ENCODE peak calls at places on chromosomes 12 and 14, in seven cellular contexts. N is IMR-90, Z is heart left ventricle, E is left ventricle myocardium inferior, I is fibroblast of villous mesenchyme, O is K562, J is body of pancreas. V is an unnamed sample.
A peak's percentile ranks its signal among the peaks of the same experiment; 100 is the strongest.

GRCh38 chr14:91415794-91416743 is 1.6 kb downstream of the CCDC88C start:
- DNase-seq in O (no peak), E (no peak), I (no peak), J (peak; percentile 38), Z (no peak), N (no peak), V (no peak)

GRCh38 chr14:58947816-58948440 is 240.5 kb upstream of the DAAM1 start:
- DNase-seq in N (no peak), Z (no peak), I (peak; percentile 39), J (no peak), E (no peak), O (no peak), V (no peak)

GRCh38 chr14:51533160-51533559 is 118.5 kb upstream of the FRMD6 start:
- DNase-seq in E (no peak), N (peak; percentile 86), I (peak; percentile 43), J (no peak), O (no peak), Z (no peak), V (no peak)

GRCh38 chr12:69024413-69024812 is 91.4 kb upstream of the CPM start:
- DNase-seq in I (peak; percentile 39), Z (no peak), O (no peak), J (peak; percentile 86), E (no peak), N (no peak), V (no peak)

GRCh38 chr12:28104338-28104737 is 85.9 kb upstream of the CCDC91 start:
- DNase-seq in J (no peak), O (no peak), I (no peak), Z (no peak), N (no peak), E (no peak), V (no peak)

GRCh38 chr14:75648066-75648838 is 12.4 kb downstream of the ERG28 start:
- DNase-seq in N (peak; percentile 99), Z (peak; percentile 65), I (peak; percentile 89), E (peak; percentile 51), O (no peak), J (peak; percentile 87), V (peak; percentile 92)

GRCh38 chr12:51217133-51217967 is 512 bp downstream of the POU6F1 start:
- DNase-seq in I (peak; percentile 8), Z (peak; percentile 58), E (peak; percentile 62), N (no peak), J (peak; percentile 69), O (peak; percentile 95), V (no peak)

GRCh38 chr14:69259531-69260245 is at the start of gene GALNT16:
- DNase-seq in I (peak; percentile 19), O (peak; percentile 47), N (peak; percentile 12), Z (peak; percentile 73), E (peak; percentile 43), J (peak; percentile 21), V (no peak)

GRCh38 chr12:89370850-89371249 is 18.5 kb upstream of the DUSP6 start:
- DNase-seq in I (peak; percentile 72), E (no peak), O (no peak), Z (no peak), N (peak; percentile 82), J (no peak), V (no peak)

GRCh38 chr14:61320806-61321384 is 484 bp upstream of the PRKCH start:
- DNase-seq in J (no peak), Z (no peak), E (no peak), O (no peak), N (no peak), I (no peak), V (no peak)

GRCh38 chr14:65872536-65872935 is 460.0 kb downstream of the FUT8 start:
- DNase-seq in J (no peak), N (no peak), O (no peak), E (no peak), Z (no peak), I (peak; percentile 4), V (no peak)

GRCh38 chr12:18283776-18284175 is 22.5 kb downstream of the PIK3C2G start:
- DNase-seq in J (no peak), N (no peak), O (no peak), Z (no peak), I (no peak), E (no peak), V (no peak)

GRCh38 chr14:60488175-60488574 is 2.3 kb upstream of the C14orf39 start:
- DNase-seq in O (no peak), Z (no peak), I (no peak), N (no peak), J (no peak), E (no peak), V (no peak)

GRCh38 chr12:55743131-55743921 is 404 bp downstream of the GDF11 start:
- DNase-seq in Z (peak; percentile 61), N (peak; percentile 68), O (peak; percentile 87), I (peak; percentile 79), E (peak; percentile 45), J (peak; percentile 61), V (no peak)

GRCh38 chr12:50556273-50556672 is 51.5 kb downstream of the DIP2B start:
- DNase-seq in Z (no peak), O (no peak), I (no peak), J (no peak), N (no peak), E (no peak), V (no peak)

GRCh38 chr14:87217023-87217422 is 776.0 kb downstream of the GALC start:
- DNase-seq in E (no peak), Z (no peak), I (no peak), J (peak; percentile 37), N (no peak), O (no peak), V (no peak)

GRCh38 chr14:90168425-90169105 is 87.8 kb upstream of the PSMC1 start:
- DNase-seq in I (peak; percentile 6), Z (no peak), J (no peak), N (peak; percentile 69), E (no peak), O (no peak), V (no peak)

GRCh38 chr14:32809255-32809654 is 129.4 kb upstream of the NPAS3 start:
- DNase-seq in Z (no peak), E (no peak), O (no peak), N (no peak), J (no peak), I (no peak), V (no peak)

GRCh38 chr14:32816588-32816987 is 122.1 kb upstream of the NPAS3 start:
- DNase-seq in I (no peak), E (no peak), O (no peak), Z (no peak), J (no peak), N (no peak), V (no peak)

GRCh38 chr14:32808574-32809098 is 130.0 kb upstream of the NPAS3 start:
- DNase-seq in O (no peak), J (peak; percentile 54), I (peak; percentile 36), Z (no peak), E (no peak), N (no peak), V (peak; percentile 78)

GRCh38 chr14:32814721-32815120 is 124.0 kb upstream of the NPAS3 start:
- DNase-seq in E (no peak), N (no peak), J (no peak), Z (no peak), O (no peak), I (no peak), V (no peak)

GRCh38 chr14:32813401-32813800 is 125.3 kb upstream of the NPAS3 start:
- DNase-seq in I (no peak), J (no peak), O (no peak), E (no peak), N (no peak), Z (no peak), V (peak; percentile 77)
- TF ChIP-seq CTCF in I (no peak), J (no peak), O (no peak), E (no peak), N (no peak), Z (no peak), V (no peak)

GRCh38 chr14:22556021-22556989 is 32.7 kb downstream of the DAD1 start:
- DNase-seq in E (no peak), I (peak; percentile 89), Z (peak; percentile 40), N (peak; percentile 89), J (peak; percentile 61), O (peak; percentile 53), V (peak; percentile 62)
- H3K4me3 ChIP-seq in E (peak overlapping the region; percentile 49), I (no peak overlapping the region), Z (no peak overlapping the region), N (no peak overlapping the region), J (no peak overlapping the region), O (no peak overlapping the region), V (no peak overlapping the region)

DNA sequence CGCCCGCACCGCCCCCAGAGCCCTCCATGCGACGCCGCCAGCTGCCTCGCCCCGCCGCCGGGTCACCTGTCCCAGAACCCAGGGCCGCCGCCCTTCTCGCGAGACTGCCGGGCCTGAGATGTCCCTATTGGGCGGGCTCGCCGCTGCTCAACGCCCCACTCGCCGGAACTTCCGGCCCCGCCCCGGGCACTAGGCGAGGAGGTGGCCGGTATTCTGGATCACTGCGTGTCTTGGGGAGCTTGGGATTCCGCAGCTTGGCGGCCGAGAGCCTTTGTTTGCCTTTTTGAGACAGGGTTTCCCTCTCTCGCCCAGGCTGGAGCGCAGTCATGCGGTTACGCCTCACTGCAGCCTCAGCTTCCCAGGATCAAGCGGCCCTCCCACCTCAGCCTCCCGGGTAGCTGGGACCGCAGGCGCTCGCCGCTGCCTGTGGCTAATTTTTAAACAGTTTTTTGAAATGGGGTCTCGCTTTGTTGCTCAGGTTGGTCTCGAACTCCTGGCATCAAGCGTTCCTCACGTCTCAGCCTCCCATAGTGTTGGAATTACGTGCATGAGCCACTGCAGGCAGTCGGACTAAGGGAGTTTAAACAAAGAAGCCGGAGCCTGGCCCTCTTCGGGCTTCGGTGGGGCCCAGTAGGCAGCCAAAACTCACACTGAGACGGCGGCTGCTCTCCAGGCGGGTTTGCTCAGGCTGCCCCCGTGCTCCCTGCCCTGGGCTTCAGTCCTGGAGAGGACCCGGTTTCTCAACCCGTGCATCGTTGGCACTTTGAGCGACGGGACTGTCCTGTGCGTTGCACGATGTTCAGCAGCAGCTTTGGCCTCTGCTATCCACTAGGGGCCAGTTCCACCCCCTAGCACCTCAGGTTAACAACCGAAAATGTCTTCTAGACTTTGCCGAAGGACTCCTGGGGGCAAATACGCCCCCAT is at the start of gene SLC15A4:
- DNase-seq in O (peak; percentile 97), I (peak; percentile 91), J (peak; percentile 97), E (peak; percentile 98), Z (peak; percentile 97), N (peak; percentile 84), V (peak; percentile 72)
- TF ChIP-seq CTCF in O (peak; percentile 30), I (peak; percentile 27), J (no peak), E (peak; percentile 23), Z (no peak), N (peak; percentile 2), V (peak; percentile 34)

DNA sequence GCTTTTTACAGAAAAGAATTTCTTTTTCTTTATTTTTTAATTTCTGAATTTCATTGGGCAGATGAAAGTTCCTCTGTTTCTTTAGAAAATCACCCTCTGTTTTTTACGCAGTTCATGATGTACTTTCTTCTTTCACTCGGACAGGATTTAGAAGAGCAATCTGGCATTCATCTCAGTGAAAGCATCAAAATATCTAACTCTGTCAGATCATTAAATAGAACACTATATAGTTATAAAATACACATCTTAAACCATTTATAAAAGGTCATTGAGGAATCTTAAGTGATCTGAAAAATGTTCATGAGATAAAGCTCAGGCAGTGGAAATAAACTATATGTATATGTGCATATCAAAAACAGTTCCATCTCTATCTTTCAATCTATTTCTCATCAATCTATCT is 3.9 kb downstream of the IFNG-AS1 start:
- DNase-seq in N (no peak), E (no peak), O (no peak), J (no peak), I (no peak), Z (no peak), V (no peak)
- H3K4me3 ChIP-seq in N (no peak overlapping the region), E (no peak overlapping the region), O (no peak overlapping the region), J (no peak overlapping the region), I (no peak overlapping the region), Z (no peak overlapping the region), V (no peak overlapping the region)

GRCh38 chr12:119956047-119956446 is 33.0 kb upstream of the BICDL1 start:
- DNase-seq in Z (no peak), O (no peak), E (no peak), J (no peak), I (no peak), N (no peak), V (no peak)
- TF ChIP-seq CTCF in Z (no peak), O (peak; percentile 22), E (no peak), J (no peak), I (no peak), N (no peak), V (no peak)

GRCh38 chr12:114698566-114699163 is 14.7 kb upstream of the TBX3 start:
- DNase-seq in J (no peak), E (no peak), N (no peak), O (no peak), Z (no peak), I (no peak), V (no peak)
- H3K4me3 ChIP-seq in J (no peak overlapping the region), E (peak overlapping the region; percentile 48), N (no peak overlapping the region), O (no peak overlapping the region), Z (no peak overlapping the region), I (peak overlapping the region; percentile 55), V (peak overlapping the region; percentile 5)

V was measured in astrocyte of the cerebellum.